ENCODE peak calls at places on chromosomes 4 and X, in seven cellular contexts. One of them, this sample, is unnamed.

GRCh38 chrX:57985951-57986350 is 75.7 kb upstream of the ZXDA start:
- DNase-seq in NT2/D1: no peak
- DNase-seq in IMR-90: no peak
- DNase-seq in HCT116: no peak
- DNase-seq in mesendoderm: no peak
- DNase-seq in mammary epithelial cell: no peak
- DNase-seq in endodermal cell: no peak
- DNase-seq in this sample: no peak

GRCh38 chrX:10115082-10115481 is 41.7 kb upstream of the CLCN4 start:
- DNase-seq in IMR-90: no peak
- DNase-seq in NT2/D1: no peak
- DNase-seq in endodermal cell: no peak
- DNase-seq in mesendoderm: no peak
- DNase-seq in mammary epithelial cell: no peak
- DNase-seq in HCT116: no peak
- DNase-seq in this sample: no peak

GRCh38 chr4:26084414-26084813 is 170.4 kb downstream of the SMIM20 start:
- DNase-seq in endodermal cell: no peak
- DNase-seq in IMR-90: no peak
- DNase-seq in mammary epithelial cell: no peak
- DNase-seq in HCT116: no peak
- DNase-seq in NT2/D1: no peak
- DNase-seq in mesendoderm: peak
- DNase-seq in this sample: no peak

GRCh38 chrX:44898411-44899221 is 25.6 kb downstream of the KDM6A start:
- DNase-seq in IMR-90: peak
- DNase-seq in mesendoderm: peak
- DNase-seq in HCT116: no peak
- DNase-seq in endodermal cell: peak
- DNase-seq in NT2/D1: no peak
- DNase-seq in mammary epithelial cell: peak
- DNase-seq in this sample: peak

GRCh38 chrX:22800806-22801205 is 199.0 kb upstream of the DDX53 start:
- DNase-seq in mammary epithelial cell: no peak
- DNase-seq in endodermal cell: no peak
- DNase-seq in NT2/D1: no peak
- DNase-seq in HCT116: no peak
- DNase-seq in mesendoderm: peak
- DNase-seq in IMR-90: no peak
- DNase-seq in this sample: no peak

GRCh38 chrX:110675866-110676265 is 119.8 kb downstream of the CHRDL1 start:
- DNase-seq in IMR-90: no peak
- DNase-seq in NT2/D1: no peak
- DNase-seq in HCT116: no peak
- DNase-seq in endodermal cell: no peak
- DNase-seq in mammary epithelial cell: no peak
- DNase-seq in mesendoderm: no peak
- DNase-seq in this sample: no peak

GRCh38 chrX:141405486-141405877 is 163.2 kb upstream of the SPANXC start:
- DNase-seq in IMR-90: no peak
- DNase-seq in HCT116: no peak
- DNase-seq in mammary epithelial cell: peak
- DNase-seq in endodermal cell: no peak
- DNase-seq in NT2/D1: no peak
- DNase-seq in mesendoderm: no peak
- DNase-seq in this sample: no peak

GRCh38 chr4:85478576-85478975 is 3.6 kb downstream of the ARHGAP24 start:
- DNase-seq in NT2/D1: no peak
- DNase-seq in IMR-90: no peak
- DNase-seq in HCT116: no peak
- DNase-seq in mammary epithelial cell: no peak
- DNase-seq in endodermal cell: no peak
- DNase-seq in mesendoderm: no peak
- DNase-seq in this sample: no peak

GRCh38 chrX:22424141-22424915 is 151.6 kb downstream of the CBLL2 start:
- DNase-seq in endodermal cell: no peak
- DNase-seq in IMR-90: no peak
- DNase-seq in NT2/D1: no peak
- DNase-seq in mesendoderm: no peak
- DNase-seq in mammary epithelial cell: peak
- DNase-seq in HCT116: no peak
- DNase-seq in this sample: no peak

GRCh38 chr4:94508841-94509240 is 57.1 kb downstream of the PDLIM5 start:
- DNase-seq in mammary epithelial cell: no peak
- DNase-seq in HCT116: no peak
- DNase-seq in NT2/D1: no peak
- DNase-seq in endodermal cell: no peak
- DNase-seq in mesendoderm: no peak
- DNase-seq in IMR-90: no peak
- DNase-seq in this sample: no peak

GRCh38 chr4:94506822-94507221 is 55.1 kb downstream of the PDLIM5 start:
- DNase-seq in mesendoderm: no peak
- DNase-seq in HCT116: no peak
- DNase-seq in IMR-90: no peak
- DNase-seq in endodermal cell: no peak
- DNase-seq in mammary epithelial cell: no peak
- DNase-seq in NT2/D1: no peak
- DNase-seq in this sample: no peak

GRCh38 chr4:94507708-94508107 is 56.0 kb downstream of the PDLIM5 start:
- DNase-seq in mammary epithelial cell: peak
- DNase-seq in HCT116: peak
- DNase-seq in IMR-90: peak
- DNase-seq in endodermal cell: no peak
- DNase-seq in NT2/D1: no peak
- DNase-seq in mesendoderm: no peak
- DNase-seq in this sample: no peak

GRCh38 chr4:94507281-94507680 is 55.5 kb downstream of the PDLIM5 start:
- DNase-seq in mammary epithelial cell: peak
- DNase-seq in endodermal cell: no peak
- DNase-seq in IMR-90: no peak
- DNase-seq in HCT116: peak
- DNase-seq in NT2/D1: no peak
- DNase-seq in mesendoderm: no peak
- DNase-seq in this sample: no peak

DNA sequence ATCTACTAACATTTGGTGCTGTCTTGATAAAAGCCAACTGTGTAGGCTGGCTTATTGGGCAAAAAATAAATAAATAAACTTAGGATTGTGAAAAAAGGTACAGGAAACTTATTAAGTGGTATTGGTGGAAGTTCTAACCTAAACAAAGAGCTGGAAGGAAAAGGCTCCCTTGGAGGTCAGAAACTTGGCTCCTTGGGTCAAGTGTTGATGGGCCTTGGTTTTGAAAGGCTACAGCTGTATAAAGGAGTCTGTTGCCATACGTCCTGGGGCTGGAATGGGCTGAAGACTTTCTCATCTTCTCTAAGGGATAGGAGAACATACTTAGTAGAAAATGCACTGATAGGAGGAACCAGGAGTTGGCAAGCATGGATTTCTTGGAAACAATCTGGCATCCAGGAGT is 56.5 kb downstream of the PDLIM5 start:
- DNase-seq in mesendoderm: no peak
- DNase-seq in NT2/D1: no peak
- DNase-seq in mammary epithelial cell: no peak
- DNase-seq in HCT116: no peak
- DNase-seq in endodermal cell: no peak
- DNase-seq in IMR-90: peak
- DNase-seq in this sample: no peak
- H3K9ac ChIP-seq in mesendoderm: no peak
- H3K9ac ChIP-seq in NT2/D1: no peak
- H3K9ac ChIP-seq in mammary epithelial cell: no peak
- H3K9ac ChIP-seq in HCT116: peak
- H3K9ac ChIP-seq in endodermal cell: no peak
- H3K9ac ChIP-seq in IMR-90: no peak
- H3K9ac ChIP-seq in this sample: no peak

GRCh38 chr4:98950925-98951324 is 22.0 kb upstream of the EIF4E start:
- DNase-seq in endodermal cell: no peak
- DNase-seq in IMR-90: no peak
- DNase-seq in mesendoderm: no peak
- DNase-seq in mammary epithelial cell: peak
- DNase-seq in NT2/D1: no peak
- DNase-seq in HCT116: no peak
- DNase-seq in this sample: no peak

GRCh38 chr4:98946359-98946758 is 17.4 kb upstream of the EIF4E start:
- DNase-seq in NT2/D1: no peak
- DNase-seq in HCT116: no peak
- DNase-seq in mammary epithelial cell: no peak
- DNase-seq in endodermal cell: no peak
- DNase-seq in IMR-90: no peak
- DNase-seq in mesendoderm: no peak
- DNase-seq in this sample: no peak

GRCh38 chr4:98955229-98955628 is 26.3 kb upstream of the EIF4E start:
- DNase-seq in HCT116: no peak
- DNase-seq in mesendoderm: no peak
- DNase-seq in endodermal cell: no peak
- DNase-seq in mammary epithelial cell: no peak
- DNase-seq in NT2/D1: no peak
- DNase-seq in IMR-90: no peak
- DNase-seq in this sample: no peak

GRCh38 chr4:98951710-98952109 is 22.8 kb upstream of the EIF4E start:
- DNase-seq in mesendoderm: no peak
- DNase-seq in mammary epithelial cell: peak
- DNase-seq in IMR-90: no peak
- DNase-seq in HCT116: no peak
- DNase-seq in endodermal cell: no peak
- DNase-seq in NT2/D1: no peak
- DNase-seq in this sample: no peak
- H3K9ac ChIP-seq in mesendoderm: no peak
- H3K9ac ChIP-seq in mammary epithelial cell: no peak
- H3K9ac ChIP-seq in IMR-90: no peak
- H3K9ac ChIP-seq in HCT116: no peak
- H3K9ac ChIP-seq in endodermal cell: no peak
- H3K9ac ChIP-seq in NT2/D1: no peak
- H3K9ac ChIP-seq in this sample: no peak

GRCh38 chr4:5052726-5053425 is 1.6 kb downstream of the STK32B start:
- DNase-seq in mesendoderm: no peak
- DNase-seq in NT2/D1: no peak
- DNase-seq in IMR-90: no peak
- DNase-seq in HCT116: no peak
- DNase-seq in endodermal cell: no peak
- DNase-seq in mammary epithelial cell: peak
- DNase-seq in this sample: no peak

GRCh38 chr4:5052424-5052702 is 1.1 kb downstream of the STK32B start:
- DNase-seq in IMR-90: no peak
- DNase-seq in NT2/D1: no peak
- DNase-seq in mesendoderm: no peak
- DNase-seq in endodermal cell: no peak
- DNase-seq in HCT116: no peak
- DNase-seq in mammary epithelial cell: no peak
- DNase-seq in this sample: no peak

GRCh38 chr4:5050520-5050955 is 742 bp upstream of the STK32B start:
- DNase-seq in mammary epithelial cell: peak
- DNase-seq in endodermal cell: peak
- DNase-seq in HCT116: peak
- DNase-seq in mesendoderm: peak
- DNase-seq in NT2/D1: peak
- DNase-seq in IMR-90: peak
- DNase-seq in this sample: peak

GRCh38 chr4:5051210-5051691 is at the start of gene STK32B:
- DNase-seq in HCT116: no peak
- DNase-seq in IMR-90: peak
- DNase-seq in mesendoderm: peak
- DNase-seq in endodermal cell: peak
- DNase-seq in NT2/D1: peak
- DNase-seq in mammary epithelial cell: peak
- DNase-seq in this sample: peak

GRCh38 chr4:5051692-5052423 is 578 bp downstream of the STK32B start:
- DNase-seq in IMR-90: peak
- DNase-seq in endodermal cell: peak
- DNase-seq in mesendoderm: peak
- DNase-seq in HCT116: no peak
- DNase-seq in mammary epithelial cell: peak
- DNase-seq in NT2/D1: no peak
- DNase-seq in this sample: peak
- H3K9ac ChIP-seq in IMR-90: peak
- H3K9ac ChIP-seq in endodermal cell: no peak
- H3K9ac ChIP-seq in mesendoderm: peak
- H3K9ac ChIP-seq in HCT116: no peak
- H3K9ac ChIP-seq in mammary epithelial cell: no peak
- H3K9ac ChIP-seq in NT2/D1: peak
- H3K9ac ChIP-seq in this sample: peak

GRCh38 chrX:39856472-39857121 is 241.2 kb downstream of the BCOR start:
- DNase-seq in mesendoderm: no peak
- DNase-seq in HCT116: no peak
- DNase-seq in mammary epithelial cell: no peak
- DNase-seq in endodermal cell: no peak
- DNase-seq in IMR-90: no peak
- DNase-seq in NT2/D1: no peak
- DNase-seq in this sample: no peak

GRCh38 chrX:39862958-39863357 is 234.8 kb downstream of the BCOR start:
- DNase-seq in mesendoderm: no peak
- DNase-seq in IMR-90: no peak
- DNase-seq in HCT116: no peak
- DNase-seq in NT2/D1: no peak
- DNase-seq in mammary epithelial cell: no peak
- DNase-seq in endodermal cell: no peak
- DNase-seq in this sample: no peak

GRCh38 chrX:39857780-39858179 is 240.0 kb downstream of the BCOR start:
- DNase-seq in IMR-90: no peak
- DNase-seq in NT2/D1: no peak
- DNase-seq in mesendoderm: no peak
- DNase-seq in HCT116: no peak
- DNase-seq in mammary epithelial cell: no peak
- DNase-seq in endodermal cell: no peak
- DNase-seq in this sample: no peak

GRCh38 chrX:39855748-39856129 is 242.0 kb downstream of the BCOR start:
- DNase-seq in IMR-90: peak
- DNase-seq in NT2/D1: no peak
- DNase-seq in endodermal cell: peak
- DNase-seq in mammary epithelial cell: peak
- DNase-seq in HCT116: peak
- DNase-seq in mesendoderm: peak
- DNase-seq in this sample: peak

DNA sequence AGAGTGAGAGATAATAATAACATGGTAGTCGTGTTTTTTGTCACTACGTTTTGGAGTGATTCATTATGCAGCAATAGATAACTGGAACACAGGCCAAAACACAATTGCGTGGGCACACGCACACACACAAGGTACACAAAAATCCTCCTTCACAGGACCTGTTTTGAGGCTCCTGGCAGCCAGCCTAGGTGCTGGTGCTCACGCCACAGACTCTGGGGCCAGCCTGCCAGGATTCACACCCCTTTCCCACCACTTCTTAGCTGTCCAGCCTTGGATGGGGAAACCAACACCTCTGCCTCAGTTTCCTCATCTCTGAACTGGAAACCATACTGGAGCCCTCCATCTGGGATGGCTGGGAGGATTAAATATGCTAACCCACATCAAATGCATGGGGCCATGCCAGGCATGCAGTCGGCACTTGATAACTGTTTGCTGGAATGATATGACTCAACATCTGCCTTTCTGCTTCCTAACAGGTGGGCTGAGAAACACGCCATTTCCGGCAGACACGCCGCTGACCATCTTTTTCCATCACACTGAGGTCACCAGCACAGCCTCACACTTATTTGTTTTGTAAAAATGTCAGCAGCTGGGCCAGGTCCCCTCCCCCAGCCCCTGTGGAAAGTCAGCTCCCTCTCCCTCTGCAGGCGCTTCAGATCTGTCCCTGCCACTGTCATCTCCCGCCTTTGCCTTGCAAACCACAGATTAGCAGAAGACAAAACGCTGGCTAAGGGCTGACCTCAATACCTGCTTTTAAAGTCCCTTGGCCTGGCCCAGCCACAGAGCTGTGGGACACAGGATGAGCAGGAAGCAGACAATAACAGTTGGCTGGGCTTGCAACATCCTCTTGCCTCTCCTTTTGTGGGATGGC is 237.5 kb downstream of the BCOR start:
- DNase-seq in mammary epithelial cell: peak
- DNase-seq in mesendoderm: peak
- DNase-seq in HCT116: peak
- DNase-seq in NT2/D1: peak
- DNase-seq in IMR-90: peak
- DNase-seq in endodermal cell: peak
- DNase-seq in this sample: peak
- H3K9ac ChIP-seq in mammary epithelial cell: no peak
- H3K9ac ChIP-seq in mesendoderm: no peak
- H3K9ac ChIP-seq in HCT116: no peak
- H3K9ac ChIP-seq in NT2/D1: peak
- H3K9ac ChIP-seq in IMR-90: no peak
- H3K9ac ChIP-seq in endodermal cell: no peak
- H3K9ac ChIP-seq in this sample: peak

This sample was measured in DND-41.